ENCODE peak calls at places on chromosomes 16 and 17, in six cellular contexts. B is right lobe of liver, T is A673, J is body of pancreas, Q is left ventricle myocardium inferior, C is lung. M is an unnamed sample. For H3K36me3, the result is how much of the 10 kb centered on the place peaks cover.

GRCh38 chr16:88071908-88072307 is 120.7 kb downstream of the BANP start:
- DNase-seq in B (no peak), J (peak), T (no peak), C (no peak), Q (no peak), M (peak)

GRCh38 chr17:32525116-32525515 is 38.3 kb downstream of the CDK5R1 start:
- DNase-seq in J (no peak), C (no peak), T (no peak), B (no peak), Q (no peak), M (no peak)

GRCh38 chr17:65020284-65020683 is 36.3 kb downstream of the GNA13 start:
- DNase-seq in J (no peak), B (no peak), T (peak), Q (no peak), C (no peak), M (no peak)

GRCh38 chr17:37608369-37609169 is 649 bp downstream of the SYNRG start:
- DNase-seq in B (no peak), Q (no peak), J (no peak), C (no peak), T (peak), M (peak)

GRCh38 chr17:75665981-75666380 is 973 bp downstream of the RECQL5 start:
- DNase-seq in T (no peak), B (no peak), J (no peak), Q (no peak), C (no peak), M (no peak)

GRCh38 chr17:3798273-3799180 is 2.5 kb downstream of the ITGAE start:
- DNase-seq in Q (no peak), J (no peak), T (no peak), B (peak), C (no peak), M (no peak)

GRCh38 chr16:50624449-50624782 is 56.7 kb downstream of the SNX20 start:
- DNase-seq in C (no peak), T (no peak), B (no peak), Q (no peak), J (no peak), M (no peak)

GRCh38 chr17:76437467-76438402 is 15.2 kb downstream of the UBE2O start:
- DNase-seq in Q (no peak), B (no peak), C (no peak), T (no peak), J (peak), M (no peak)

GRCh38 chr16:68972008-68972407 is 128.7 kb downstream of the TANGO6 start:
- DNase-seq in B (no peak), C (no peak), T (no peak), Q (no peak), J (no peak), M (peak)

GRCh38 chr17:68460096-68460495 is 2.8 kb upstream of the WIPI1 start:
- DNase-seq in Q (no peak), C (no peak), J (no peak), B (no peak), T (no peak), M (no peak)

GRCh38 chr17:30263552-30264333 is 28.0 kb downstream of the BLMH start:
- DNase-seq in B (peak), T (no peak), C (no peak), J (peak), Q (no peak), M (no peak)

GRCh38 chr17:21495281-21495680 is 119.1 kb downstream of the KCNJ12 start:
- DNase-seq in C (no peak), Q (no peak), J (no peak), B (no peak), T (no peak), M (no peak)

GRCh38 chr16:3131755-3132377 is 3.0 kb upstream of the ZNF213 start:
- DNase-seq in J (peak), T (peak), C (no peak), Q (no peak), B (peak), M (peak)

GRCh38 chr17:2083613-2084128 is 28.8 kb downstream of the HIC1 start:
- DNase-seq in C (peak), T (no peak), J (no peak), Q (no peak), B (no peak), M (no peak)

GRCh38 chr17:73711184-73711583 is 66.9 kb upstream of the SDK2 start:
- DNase-seq in T (no peak), Q (no peak), B (no peak), C (no peak), J (no peak), M (no peak)

DNA sequence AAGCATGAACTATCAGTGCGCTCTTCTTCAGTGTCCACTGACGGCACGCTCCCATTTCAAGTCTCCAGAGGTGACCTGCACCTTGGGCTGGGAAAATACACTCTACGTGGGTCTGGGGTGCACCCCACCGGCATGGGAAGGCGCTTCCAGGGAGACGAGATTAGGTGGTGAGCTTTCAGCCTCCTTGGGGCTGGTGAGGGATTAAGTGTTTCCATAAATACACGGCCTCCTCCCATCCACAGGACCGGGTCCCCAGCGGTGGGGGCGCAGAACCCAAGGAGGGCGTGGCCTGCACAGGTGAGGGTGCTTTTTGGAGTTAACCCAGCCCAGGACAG is 1.2 kb downstream of the C16orf74 start:
- DNase-seq in B (no peak), C (no peak), Q (no peak), J (no peak), T (no peak), M (peak)
- H3K4me3 ChIP-seq in B (peak), C (no peak), Q (peak), J (no peak), T (peak), M (peak)

DNA sequence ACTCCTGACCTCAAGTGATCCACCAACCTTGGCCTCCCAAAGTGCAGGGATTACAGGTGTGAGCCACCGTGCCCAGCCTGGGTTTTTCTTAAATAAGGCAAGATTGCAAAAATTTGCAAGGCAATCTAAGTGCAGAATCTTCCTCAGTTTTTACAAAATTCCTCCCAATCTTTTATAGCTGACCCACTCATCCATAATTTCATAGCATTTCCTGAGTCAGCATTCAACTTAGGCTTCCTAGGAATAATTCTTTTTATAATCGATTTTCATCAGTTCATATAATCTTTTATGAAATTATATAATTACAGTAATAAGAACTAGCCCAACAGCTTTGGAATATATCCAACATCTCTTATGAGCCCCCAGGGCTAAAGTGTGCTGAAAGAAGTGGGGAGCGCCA is 14.9 kb downstream of the COIL start:
- DNase-seq in C (no peak), J (no peak), B (no peak), T (no peak), Q (no peak), M (no peak)
- H3K36me3 ChIP-seq in C (under half), J (under half), B (under half), T (under half), Q (half or more), M (under half)

DNA sequence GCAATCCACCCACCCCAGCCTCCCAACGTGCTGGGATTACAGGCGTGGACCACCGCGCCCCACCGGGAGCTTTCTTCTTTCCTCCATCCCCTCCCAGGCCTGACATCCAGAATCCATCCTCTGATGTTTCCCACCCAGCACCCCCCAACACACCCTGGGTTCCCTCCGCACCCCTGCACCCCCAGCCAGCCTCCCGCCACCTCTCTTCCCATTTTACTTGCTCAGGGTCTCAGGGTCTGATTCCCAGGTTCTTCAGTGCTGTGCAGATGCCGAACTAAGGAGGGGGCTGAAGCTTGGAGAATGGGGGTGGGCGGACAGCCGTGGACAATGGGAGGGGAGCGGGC is 225 bp downstream of the ASGR1 start:
- DNase-seq in T (no peak), J (no peak), B (no peak), Q (no peak), C (no peak), M (no peak)
- H3K4me3 ChIP-seq in T (no peak), J (no peak), B (peak), Q (no peak), C (no peak), M (no peak)

GRCh38 chr17:54348234-54348633 is 525.5 kb downstream of the KIF2B start:
- DNase-seq in C (no peak), J (no peak), T (no peak), Q (no peak), B (no peak), M (no peak)

DNA sequence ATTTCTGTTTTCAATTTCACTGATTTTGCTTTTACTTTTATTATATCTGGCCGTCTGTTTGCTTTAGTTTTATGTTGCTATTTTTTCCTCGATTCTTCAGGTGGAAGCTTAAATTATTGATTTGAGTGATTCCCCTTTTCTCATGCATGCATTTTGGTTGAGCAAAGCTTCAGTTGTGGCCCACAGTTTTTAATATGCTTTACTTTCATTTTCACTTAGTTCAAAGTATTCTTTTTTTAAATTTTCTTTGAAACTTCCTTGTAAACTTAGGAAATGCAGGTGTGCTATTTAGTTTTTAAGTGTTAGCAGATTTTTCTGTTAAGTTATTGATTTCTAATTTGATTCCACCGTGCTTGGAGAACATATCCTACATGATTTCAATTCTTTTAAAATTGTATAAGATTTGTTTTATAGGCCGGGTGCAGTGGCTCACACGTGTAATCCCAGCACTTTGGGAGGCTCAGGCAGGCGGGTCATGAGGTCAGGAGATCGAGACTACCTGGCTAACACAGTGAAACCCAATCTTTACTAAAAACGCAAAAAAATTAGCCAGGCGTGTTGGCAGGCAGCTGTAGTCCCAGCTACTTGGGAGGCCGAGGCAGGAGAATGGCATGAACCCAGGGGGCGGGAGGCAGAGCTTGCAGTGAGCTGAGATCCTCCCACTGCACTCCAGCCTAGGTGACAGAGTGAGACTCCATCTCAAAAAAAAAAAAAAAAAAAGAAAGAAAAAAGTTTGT is 531.2 kb downstream of the KIF2B start:
- DNase-seq in B (no peak), T (no peak), J (no peak), C (no peak), Q (no peak), M (no peak)
- H3K36me3 ChIP-seq in B (under half), T (under half), J (under half), C (under half), Q (under half), M (under half)

GRCh38 chr16:86930001-86930400 is 351.7 kb downstream of the FOXL1 start:
- DNase-seq in B (no peak), C (no peak), T (no peak), J (no peak), Q (no peak), M (no peak)

GRCh38 chr16:86931410-86931941 is 353.1 kb downstream of the FOXL1 start:
- DNase-seq in J (no peak), C (no peak), B (no peak), T (peak), Q (peak), M (peak)

GRCh38 chr16:86932130-86932982 is 354.0 kb downstream of the FOXL1 start:
- DNase-seq in C (no peak), Q (no peak), B (no peak), J (no peak), T (no peak), M (no peak)

GRCh38 chr16:86929149-86929871 is 351.0 kb downstream of the FOXL1 start:
- DNase-seq in B (no peak), T (no peak), C (no peak), Q (peak), J (no peak), M (peak)

GRCh38 chr16:86930663-86931062 is 352.3 kb downstream of the FOXL1 start:
- DNase-seq in T (no peak), Q (no peak), C (no peak), B (no peak), J (no peak), M (no peak)
- H3K4me3 ChIP-seq in T (no peak), Q (no peak), C (no peak), B (no peak), J (no peak), M (no peak)

GRCh38 chr17:82399601-82400101 is 18.5 kb upstream of the HEXD start:
- DNase-seq in B (no peak), Q (no peak), C (no peak), J (no peak), T (peak), M (peak)

GRCh38 chr17:82400830-82401229 is 17.3 kb upstream of the HEXD start:
- DNase-seq in J (no peak), C (no peak), B (no peak), Q (peak), T (no peak), M (peak)

GRCh38 chr17:82400206-82400605 is 17.9 kb upstream of the HEXD start:
- DNase-seq in B (no peak), Q (no peak), T (no peak), J (no peak), C (no peak), M (no peak)

GRCh38 chr17:82397449-82398335 is 20.5 kb upstream of the HEXD start:
- DNase-seq in B (no peak), C (no peak), Q (no peak), J (no peak), T (no peak), M (peak)

GRCh38 chr17:82399030-82399429 is 19.1 kb upstream of the HEXD start:
- DNase-seq in J (no peak), T (peak), Q (peak), B (no peak), C (no peak), M (peak)
- H3K36me3 ChIP-seq in J (under half), T (under half), Q (under half), B (under half), C (under half), M (under half)

GRCh38 chr17:42182927-42183734 is 2.1 kb downstream of the HCRT start:
- DNase-seq in J (no peak), T (peak), Q (no peak), B (no peak), C (no peak), M (no peak)
- H3K4me3 ChIP-seq in J (peak), T (peak), Q (peak), B (peak), C (no peak), M (peak)

DNA sequence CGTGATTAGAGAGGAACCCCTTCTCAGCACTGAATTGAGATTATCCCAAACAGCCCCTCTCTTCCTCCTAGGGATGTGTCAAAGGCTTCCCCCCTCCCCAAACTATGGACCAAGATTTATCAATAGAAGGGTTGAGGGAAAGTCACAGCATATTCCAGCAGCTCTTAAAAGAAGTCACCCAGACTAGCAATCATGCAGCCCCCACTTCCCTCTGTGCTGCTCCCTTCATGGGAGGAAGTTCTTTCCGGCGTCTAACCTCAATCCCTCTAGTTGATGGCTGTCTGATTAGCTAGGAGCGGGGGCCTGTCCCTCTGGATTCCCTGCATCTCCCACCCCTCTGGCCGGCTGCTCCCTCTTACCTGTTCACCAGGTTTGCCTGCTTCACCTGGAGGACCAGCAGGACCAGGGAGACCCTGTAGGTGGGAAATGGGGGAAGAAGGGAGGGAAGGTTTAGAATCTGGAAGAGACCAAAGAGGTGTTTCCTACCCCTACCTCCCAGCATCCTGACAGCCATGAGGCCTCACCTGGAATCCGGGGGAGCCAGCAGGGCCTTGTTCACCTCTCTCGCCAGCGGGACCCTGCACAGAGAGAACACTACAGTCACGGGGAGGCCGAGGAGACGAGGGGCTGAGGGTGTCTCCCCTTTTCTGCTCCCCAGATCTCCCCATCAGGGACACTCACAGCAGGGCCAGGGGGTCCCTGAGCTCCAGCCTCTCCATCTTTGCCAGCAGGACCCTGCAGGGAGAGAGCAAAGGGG is 9.1 kb downstream of the COL1A1 start:
- DNase-seq in B (no peak), T (no peak), Q (no peak), C (no peak), J (no peak), M (no peak)
- H3K36me3 ChIP-seq in B (under half), T (under half), Q (half or more), C (under half), J (under half), M (under half)